ENCODE peak calls at places on chromosome 17, in four cellular contexts. F is neuronal stem cell, A is H9, N is IMR-90. M is an unnamed sample.

GRCh38 chr17:17877548-17878358 is 41.0 kb upstream of the SREBF1 start:
- DNase-seq in F (peak), N (peak), A (peak), M (no peak)

GRCh38 chr17:31610301-31610910 is 218.9 kb downstream of the RAB11FIP4 start:
- DNase-seq in N (no peak), A (peak), F (no peak), M (no peak)

GRCh38 chr17:34203018-34203646 is 52.0 kb upstream of the CCL2 start:
- DNase-seq in A (no peak), F (no peak), N (no peak), M (no peak)

GRCh38 chr17:44400226-44400847 is 10.9 kb upstream of the ITGA2B start:
- DNase-seq in A (no peak), N (peak), F (no peak), M (no peak)

GRCh38 chr17:63675231-63675606 is 24.7 kb downstream of the LIMD2 start:
- DNase-seq in A (peak), F (no peak), N (no peak), M (no peak)

GRCh38 chr17:28324272-28324745 is 5.3 kb downstream of the TMEM97 start:
- DNase-seq in N (no peak), A (peak), F (no peak), M (no peak)

GRCh38 chr17:34519286-34519685 is 60.1 kb upstream of the TMEM132E start:
- DNase-seq in N (no peak), F (peak), A (peak), M (no peak)

GRCh38 chr17:8189041-8189710 is 804 bp downstream of the BORCS6 start:
- DNase-seq in A (no peak), F (no peak), N (no peak), M (peak)

GRCh38 chr17:57915980-57916757 is 39.0 kb downstream of the CUEDC1 start:
- DNase-seq in F (peak), A (peak), N (peak), M (no peak)

GRCh38 chr17:74937064-74938051 is 1.7 kb downstream of the OTOP3 start:
- DNase-seq in A (no peak), N (no peak), F (peak), M (no peak)

GRCh38 chr17:4465786-4466185 is 32.0 kb downstream of the SPNS3 start:
- DNase-seq in A (no peak), N (no peak), F (no peak), M (peak)

GRCh38 chr17:49365667-49366066 is 3.6 kb upstream of the ZNF652 start:
- DNase-seq in N (no peak), F (no peak), A (peak), M (peak)

GRCh38 chr17:64107517-64108235 is 22.3 kb downstream of the ERN1 start:
- DNase-seq in A (no peak), F (no peak), N (no peak), M (no peak)

GRCh38 chr17:44348988-44349364 is 3.9 kb downstream of the GRN start:
- DNase-seq in A (no peak), N (no peak), F (no peak), M (no peak)

GRCh38 chr17:45873728-45874127 is 20.6 kb upstream of the MAPT start:
- DNase-seq in F (no peak), A (no peak), N (no peak), M (no peak)

GRCh38 chr17:63250830-63251229 is 195.3 kb downstream of the CYB561 start:
- DNase-seq in F (no peak), N (no peak), A (no peak), M (no peak)

GRCh38 chr17:78411241-78411855 is 32.9 kb downstream of the PGS1 start:
- DNase-seq in F (no peak), A (no peak), N (no peak), M (no peak)

GRCh38 chr17:55734128-55734781 is 11.6 kb upstream of the TMEM100 start:
- DNase-seq in A (peak), F (no peak), N (peak), M (no peak)

GRCh38 chr17:61399131-61400057 is at the start of gene TBX2:
- DNase-seq in A (peak), F (no peak), N (peak), M (peak)

GRCh38 chr17:47884905-47885735 is 10.9 kb upstream of the SP2 start:
- DNase-seq in A (peak), F (no peak), N (no peak), M (no peak)

GRCh38 chr17:1120596-1121441 is 59.0 kb downstream of the ABR start:
- DNase-seq in A (no peak), N (no peak), F (no peak), M (no peak)

GRCh38 chr17:45857977-45858708 is 13.5 kb downstream of the SPPL2C start:
- DNase-seq in A (peak), N (peak), F (peak), M (peak)

GRCh38 chr17:6831662-6832263 is at the start of gene TEKT1:
- DNase-seq in A (peak), F (peak), N (peak), M (peak)

GRCh38 chr17:61669522-61669921 is 78.5 kb upstream of the NACA2 start:
- DNase-seq in A (no peak), F (no peak), N (no peak), M (no peak)

GRCh38 chr17:32269377-32269776 is 3.7 kb downstream of the RHBDL3 start:
- DNase-seq in A (no peak), F (no peak), N (no peak), M (no peak)

GRCh38 chr17:74547736-74548135 is 1.8 kb upstream of the CD300C start:
- DNase-seq in F (no peak), N (no peak), A (no peak), M (no peak)

GRCh38 chr17:50114849-50115357 is 15.1 kb downstream of the SAMD14 start:
- DNase-seq in F (no peak), N (peak), A (peak), M (peak)

GRCh38 chr17:56593741-56594527 is 435 bp downstream of the NOG start:
- DNase-seq in N (peak), F (no peak), A (peak), M (peak)

GRCh38 chr17:17809527-17810373 is 27.0 kb downstream of the SREBF1 start:
- DNase-seq in N (no peak), A (peak), F (peak), M (peak)

GRCh38 chr17:8140413-8141029 is 11.7 kb downstream of the PER1 start:
- DNase-seq in N (no peak), A (no peak), F (no peak), M (no peak)

GRCh38 chr17:41360291-41360995 is 9.2 kb downstream of the KRT33B start:
- DNase-seq in N (peak), A (no peak), F (no peak), M (peak)

GRCh38 chr17:35170968-35171771 is 23.0 kb downstream of the SLC35G3 start:
- DNase-seq in N (peak), F (no peak), A (no peak), M (peak)

GRCh38 chr17:38663125-38663751 is 11.5 kb downstream of the EPOP start:
- DNase-seq in F (no peak), N (peak), A (peak), M (peak)

GRCh38 chr17:36221187-36221586 is 10.3 kb downstream of the CCL4L2 start:
- DNase-seq in F (no peak), A (peak), N (no peak), M (no peak)

GRCh38 chr17:79263191-79263590 is 188.6 kb downstream of the ENGASE start:
- DNase-seq in F (no peak), A (no peak), N (no peak), M (no peak)

GRCh38 chr17:29616300-29617048 is 6.2 kb downstream of the CORO6 start:
- DNase-seq in F (no peak), A (no peak), N (no peak), M (no peak)

GRCh38 chr17:79473111-79473835 is 137.6 kb downstream of the RBFOX3 start:
- DNase-seq in A (no peak), N (no peak), F (no peak), M (no peak)

GRCh38 chr17:48927978-48928716 is 16.5 kb downstream of the SNF8 start:
- DNase-seq in F (no peak), N (no peak), A (no peak), M (no peak)

GRCh38 chr17:56262854-56263253 is 109.6 kb downstream of the ANKFN1 start:
- DNase-seq in A (no peak), N (peak), F (peak), M (no peak)

GRCh38 chr17:59893617-59894100 is 738 bp downstream of the RPS6KB1 start:
- DNase-seq in F (peak), A (no peak), N (peak), M (peak)

GRCh38 chr17:51120739-51121619 is at the start of gene SPAG9:
- DNase-seq in A (peak), F (peak), N (peak), M (peak)
- H3K23ac ChIP-seq in A (no peak), F (peak), N (peak), M (no peak)

GRCh38 chr17:82392209-82392920 is 20.8 kb downstream of the UTS2R start:
- DNase-seq in N (no peak), A (no peak), F (no peak), M (no peak)

GRCh38 chr17:82390860-82391435 is 19.4 kb downstream of the UTS2R start:
- DNase-seq in F (no peak), N (no peak), A (no peak), M (no peak)

GRCh38 chr17:82390015-82390859 is 18.7 kb downstream of the UTS2R start:
- DNase-seq in A (no peak), N (no peak), F (no peak), M (no peak)

GRCh38 chr17:82392967-82393366 is 21.4 kb downstream of the UTS2R start:
- DNase-seq in N (no peak), F (no peak), A (no peak), M (no peak)

GRCh38 chr17:82391496-82392066 is 20.0 kb downstream of the UTS2R start:
- DNase-seq in N (no peak), A (no peak), F (no peak), M (no peak)
- H2AFZ ChIP-seq in N (no peak), A (no peak), F (no peak), M (no peak)

GRCh38 chr17:68707032-68707431 is 105.9 kb upstream of the FAM20A start:
- DNase-seq in A (no peak), N (peak), F (no peak), M (no peak)
- H3K23ac ChIP-seq in A (no peak), N (no peak), F (no peak), M (no peak)

DNA sequence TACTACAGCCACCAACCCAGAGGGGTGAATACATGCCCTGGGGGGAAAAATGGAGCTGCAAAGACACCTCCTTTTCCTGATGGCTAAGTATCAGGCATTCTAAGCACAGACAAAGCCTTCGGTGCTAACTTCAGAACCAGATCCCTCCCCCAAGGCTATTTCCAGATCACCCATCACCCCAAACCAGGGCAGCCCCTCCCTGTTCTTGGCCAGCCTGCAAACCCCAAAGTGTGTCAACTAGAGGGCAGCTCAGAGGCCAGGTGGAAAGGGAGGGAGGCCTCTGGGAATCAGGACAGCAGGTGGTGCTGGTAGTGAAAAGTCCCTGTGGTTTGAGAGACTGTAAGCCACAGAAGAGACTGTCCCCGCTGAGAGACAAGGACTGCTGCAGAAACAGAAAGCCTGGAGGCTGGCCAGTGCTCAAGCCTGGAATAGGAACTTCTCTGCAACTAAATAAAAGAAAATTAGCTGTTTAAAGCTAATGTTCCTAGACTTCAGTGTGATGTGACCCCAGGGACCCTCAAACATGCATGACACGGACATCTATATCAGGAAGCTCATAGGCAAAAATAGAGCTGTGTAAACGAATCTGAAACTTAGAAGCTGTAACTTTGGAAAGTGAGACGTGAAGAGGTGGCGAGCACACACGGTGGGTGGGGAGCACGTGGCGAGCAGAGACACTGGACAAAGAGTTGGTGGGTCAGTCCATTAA is 9.1 kb downstream of the TUBG1 start:
- DNase-seq in F (no peak), A (peak), N (no peak), M (peak)
- H2AFZ ChIP-seq in F (no peak), A (no peak), N (no peak), M (no peak)

GRCh38 chr17:80694085-80694991 is 149.7 kb downstream of the RPTOR start:
- DNase-seq in F (no peak), A (no peak), N (no peak), M (no peak)
- H3K23ac ChIP-seq in F (peak), A (no peak), N (peak), M (no peak)

GRCh38 chr17:10130263-10130662 is 68.1 kb downstream of the GAS7 start:
- DNase-seq in F (no peak), A (no peak), N (peak), M (no peak)

GRCh38 chr17:10126554-10127493 is 71.6 kb downstream of the GAS7 start:
- DNase-seq in A (no peak), N (peak), F (no peak), M (peak)

GRCh38 chr17:10125761-10126553 is 72.4 kb downstream of the GAS7 start:
- DNase-seq in F (no peak), N (peak), A (no peak), M (no peak)

GRCh38 chr17:10130733-10131132 is 67.7 kb downstream of the GAS7 start:
- DNase-seq in A (no peak), F (no peak), N (peak), M (no peak)

DNA sequence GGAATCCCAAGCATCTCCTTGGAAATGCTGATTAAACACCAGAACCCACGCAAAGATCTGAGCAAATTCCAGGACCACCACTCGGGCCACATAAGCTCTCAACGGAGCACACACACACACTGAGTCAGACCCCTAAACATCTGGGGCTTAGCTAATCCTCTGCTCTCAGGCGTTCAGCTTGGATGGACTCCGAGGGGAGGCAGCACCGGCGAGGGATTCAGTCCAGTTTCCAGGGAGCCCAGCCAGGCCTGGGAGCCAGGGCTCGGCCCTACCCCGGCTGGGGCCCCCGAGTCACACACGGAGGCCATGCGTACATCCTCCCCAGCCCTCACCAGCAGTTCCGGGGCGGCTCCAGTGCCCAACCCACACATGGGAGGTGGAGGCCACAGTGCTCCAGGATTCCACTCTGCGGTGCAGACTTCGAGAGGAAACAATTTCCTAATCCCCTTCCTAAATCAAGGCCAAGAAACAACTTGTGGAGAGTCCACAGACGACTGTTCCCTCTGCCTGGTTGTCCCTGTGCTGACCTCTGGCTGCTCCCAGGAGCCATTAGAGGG is 70.5 kb downstream of the GAS7 start:
- DNase-seq in F (no peak), N (peak), A (no peak), M (peak)
- H2AFZ ChIP-seq in F (no peak), N (peak), A (no peak), M (peak)

DNA sequence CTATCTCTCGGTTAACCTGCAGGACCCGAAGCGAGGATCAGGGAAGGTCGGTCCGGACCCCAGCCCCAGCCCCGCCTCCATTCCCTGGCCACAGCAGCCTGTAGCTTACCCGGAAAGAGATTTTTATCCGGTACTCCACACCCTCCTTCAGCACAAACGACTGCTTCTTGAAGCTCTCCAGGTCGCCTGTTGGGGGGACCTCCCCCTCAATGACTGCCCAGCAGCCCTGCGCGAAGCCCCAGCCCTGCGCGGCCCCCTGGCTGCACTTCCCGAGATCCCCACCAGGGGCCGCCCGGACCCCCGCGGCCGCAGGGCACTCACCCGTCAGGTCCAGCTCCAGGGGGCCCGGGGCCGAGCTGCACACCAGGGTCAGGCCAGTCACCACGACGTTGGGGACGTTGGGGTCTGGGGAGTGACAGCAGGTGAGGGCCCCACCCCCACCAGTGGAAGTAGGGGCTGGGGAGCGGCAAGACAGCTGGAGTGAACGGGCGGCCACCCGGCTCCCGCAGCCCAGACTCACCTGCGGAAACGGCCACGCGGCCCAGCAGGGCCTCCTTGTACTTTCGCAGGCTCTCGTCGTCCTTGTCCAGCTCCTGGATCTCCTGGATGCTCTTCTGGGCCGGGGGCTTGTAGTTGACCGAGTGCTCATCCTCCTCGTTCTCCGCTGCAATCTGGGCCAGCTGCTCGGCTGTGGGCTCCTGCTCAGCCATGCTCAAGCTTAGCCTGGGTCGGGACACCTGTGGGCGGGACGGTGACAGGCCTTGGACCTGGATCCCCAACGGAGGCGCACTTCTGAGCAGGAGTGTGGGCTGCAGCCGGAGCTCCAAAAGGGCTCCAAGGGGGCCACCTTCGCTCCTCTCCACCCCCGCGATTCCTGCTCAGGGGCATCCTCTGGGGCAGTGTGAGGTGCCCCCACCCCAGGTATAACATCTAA is 1.6 kb downstream of the ARHGDIA start:
- DNase-seq in F (no peak), A (peak), N (no peak), M (no peak)
- H3K23ac ChIP-seq in F (peak), A (no peak), N (peak), M (no peak)

DNA sequence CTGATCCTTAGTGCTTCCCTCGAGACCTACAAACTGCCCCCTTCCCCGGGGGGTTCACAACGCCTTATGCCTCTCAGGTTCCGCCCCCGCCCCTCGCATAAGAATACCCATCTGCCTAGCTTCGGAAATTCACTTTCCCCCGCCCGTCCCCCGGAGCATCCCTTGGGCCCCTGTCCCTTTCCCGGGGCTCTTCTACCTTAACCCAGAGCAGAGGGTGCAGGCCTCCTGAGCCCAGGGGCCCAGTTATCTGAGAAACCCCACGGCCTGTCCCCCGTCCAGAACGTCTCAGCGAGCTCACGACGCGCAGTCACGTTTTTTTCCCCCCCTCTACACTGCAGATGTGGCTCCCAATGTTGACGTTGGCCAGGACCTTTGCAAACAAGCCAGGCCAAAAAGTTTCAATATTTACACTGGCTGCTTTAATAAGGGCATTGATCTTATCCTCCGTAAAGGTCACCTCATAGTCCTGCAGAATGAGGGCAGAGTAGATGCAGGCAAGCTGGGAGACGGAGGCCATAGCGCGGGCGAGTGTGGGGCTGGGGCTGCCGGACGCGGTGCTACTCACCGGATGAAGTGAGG is 1.4 kb upstream of the NBR1 start:
- DNase-seq in F (peak), A (peak), N (peak), M (peak)
- H2AFZ ChIP-seq in F (peak), A (no peak), N (peak), M (peak)

DNA sequence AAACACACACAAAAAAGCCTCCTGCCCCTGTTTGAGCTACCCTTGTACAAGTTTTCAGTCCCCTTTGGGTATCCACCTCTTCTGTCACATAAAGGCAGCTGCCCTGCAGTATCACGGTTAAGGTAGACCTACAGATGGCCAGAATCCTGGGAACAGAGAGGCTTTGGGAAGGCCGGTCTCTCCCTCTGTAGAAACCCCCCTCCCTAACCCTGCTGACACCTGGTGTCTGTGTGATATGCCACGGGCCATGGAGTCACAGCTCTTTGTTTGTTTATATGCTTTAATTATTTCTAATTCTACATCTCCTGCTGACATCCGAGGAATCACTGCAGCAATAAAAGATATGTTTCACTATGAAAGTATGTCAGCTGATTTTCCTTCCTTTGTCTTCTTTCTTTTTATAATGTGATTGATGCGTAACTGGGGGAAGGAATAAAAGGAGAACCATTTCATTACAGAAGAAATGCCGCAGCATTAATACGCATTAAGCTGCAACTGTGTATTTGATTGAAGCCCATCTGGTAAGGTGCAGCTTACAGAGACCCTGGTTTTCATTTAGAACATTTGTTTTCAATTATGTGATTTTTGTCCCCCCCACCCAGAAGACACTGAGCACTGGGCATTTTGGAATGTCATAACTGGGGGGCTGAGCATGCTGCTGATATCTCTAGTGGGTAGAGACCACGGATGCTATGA is 142.1 kb downstream of the SLC39A11 start:
- DNase-seq in N (no peak), F (no peak), A (no peak), M (no peak)
- H3K23ac ChIP-seq in N (no peak), F (no peak), A (no peak), M (no peak)